ENCODE peak calls at places on chromosomes 6 and 20, in eight cellular contexts. R is neural progenitor cell, W is HCT116, S is astrocyte, O is SK-N-SH, F is DND-41, X is mammary epithelial cell, V is endodermal cell. K is an unnamed sample.

GRCh38 chr6:168035098-168035660 is 37.7 kb downstream of the KIF25 start:
- DNase-seq in R (peak; percentile 91), W (no peak), S (peak; percentile 78), O (peak; percentile 90), F (no peak), X (no peak), V (peak; percentile 85), K (peak; percentile 43)

GRCh38 chr6:127349980-127350379 is 6.6 kb upstream of the ECHDC1 start:
- DNase-seq in R (no peak), W (no peak), S (no peak), O (no peak), F (no peak), X (no peak), V (no peak), K (no peak)

GRCh38 chr20:46226602-46227001 is 81.7 kb downstream of the CDH22 start:
- DNase-seq in R (no peak), W (no peak), S (no peak), O (no peak), F (no peak), X (peak; percentile 23), V (peak; percentile 77), K (peak; percentile 12)

GRCh38 chr6:11971154-11971553 is 41.0 kb upstream of the HIVEP1 start:
- DNase-seq in R (no peak), W (no peak), S (peak; percentile 95), O (no peak), F (no peak), X (peak; percentile 14), V (no peak), K (peak; percentile 97)

GRCh38 chr6:139278190-139278589 is 13.6 kb downstream of the TXLNB start:
- DNase-seq in R (no peak), W (no peak), S (peak; percentile 65), O (no peak), F (no peak), X (no peak), V (peak; percentile 56), K (no peak)

GRCh38 chr20:58078741-58079522 is 149.5 kb downstream of the ANKRD60 start:
- DNase-seq in R (no peak), W (no peak), S (peak; percentile 86), O (no peak), F (no peak), X (peak; percentile 43), V (peak; percentile 13), K (peak; percentile 89)

GRCh38 chr6:152309648-152310047 is 327.5 kb downstream of the SYNE1 start:
- DNase-seq in R (no peak), W (no peak), S (peak; percentile 59), O (no peak), F (peak; percentile 87), X (peak; percentile 22), V (no peak), K (no peak)

GRCh38 chr20:44134897-44135810 is 51.8 kb downstream of the JPH2 start:
- DNase-seq in R (no peak), W (no peak), S (peak; percentile 23), O (peak; percentile 59), F (no peak), X (no peak), V (no peak), K (no peak)

GRCh38 chr6:142088858-142089216 is 43.9 kb upstream of the GJE1 start:
- DNase-seq in R (peak; percentile 88), W (no peak), S (peak; percentile 60), O (peak; percentile 2), F (no peak), X (peak; percentile 67), V (peak; percentile 93), K (peak; percentile 67)

GRCh38 chr6:56764081-56764566 is 121.4 kb upstream of the DST start:
- DNase-seq in R (peak; percentile 27), W (peak; percentile 57), S (no peak), O (peak; percentile 19), F (no peak), X (peak; percentile 62), V (peak; percentile 76), K (peak; percentile 63)

GRCh38 chr20:44448753-44449546 is 26.7 kb upstream of the TTPAL start:
- DNase-seq in R (peak; percentile 69), W (peak; percentile 16), S (no peak), O (peak; percentile 30), F (peak; percentile 26), X (no peak), V (peak; percentile 88), K (no peak)

GRCh38 chr6:131383421-131384411 is 189.3 kb upstream of the ARG1 start:
- DNase-seq in R (peak; percentile 16), W (no peak), S (peak; percentile 38), O (no peak), F (no peak), X (no peak), V (peak; percentile 55), K (no peak)

GRCh38 chr6:6543181-6543879 is 45.2 kb upstream of the LY86 start:
- DNase-seq in R (no peak), W (no peak), S (no peak), O (no peak), F (no peak), X (no peak), V (no peak), K (no peak)

GRCh38 chr6:40999498-41000070 is 39.4 kb downstream of the UNC5CL start:
- DNase-seq in R (peak; percentile 53), W (peak; percentile 36), S (peak; percentile 20), O (peak; percentile 36), F (peak; percentile 47), X (no peak), V (peak; percentile 91), K (peak; percentile 47)

GRCh38 chr6:13573255-13573654 is 1.1 kb upstream of the SIRT5 start:
- DNase-seq in R (no peak), W (no peak), S (no peak), O (no peak), F (no peak), X (no peak), V (no peak), K (no peak)
- H3K4me3 ChIP-seq in R (peak overlapping the region; percentile 64), W (peak overlapping the region; percentile 68), S (peak overlapping the region; percentile 86), O (peak overlapping the region; percentile 75), F (peak overlapping the region; percentile 99), X (peak overlapping the region; percentile 77), V (peak overlapping the region; percentile 96), K (peak overlapping the region; percentile 81)

DNA sequence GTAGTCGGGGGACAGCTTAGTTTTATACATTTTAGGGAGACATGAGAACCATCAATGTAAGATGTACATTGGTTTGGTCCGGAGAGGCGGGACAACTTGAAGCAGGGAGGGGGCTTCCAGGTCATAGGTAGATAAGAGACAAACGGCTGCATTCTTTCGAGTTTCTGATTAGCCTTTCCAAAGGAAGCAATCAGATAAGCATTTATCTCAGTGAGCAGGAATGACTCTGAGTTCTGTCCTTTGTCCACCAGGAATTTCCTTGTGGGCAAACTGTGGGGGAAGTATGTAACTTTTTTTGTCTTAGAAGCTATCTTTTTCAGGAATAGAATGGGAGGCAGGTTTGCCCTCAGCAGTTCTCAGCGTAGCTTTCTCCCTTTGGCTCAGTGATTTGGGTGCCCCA is 1.4 kb downstream of the YTHDF1 start:
- DNase-seq in R (no peak), W (no peak), S (no peak), O (no peak), F (no peak), X (no peak), V (no peak), K (peak; percentile 18)
- H3K9ac ChIP-seq in R (no peak overlapping the region), W (peak overlapping the region; percentile 98), S (peak overlapping the region; percentile 91), O (peak overlapping the region; percentile 87), F (peak overlapping the region; percentile 94), X (peak overlapping the region; percentile 84), V (peak overlapping the region; percentile 97), K (no peak overlapping the region)

DNA sequence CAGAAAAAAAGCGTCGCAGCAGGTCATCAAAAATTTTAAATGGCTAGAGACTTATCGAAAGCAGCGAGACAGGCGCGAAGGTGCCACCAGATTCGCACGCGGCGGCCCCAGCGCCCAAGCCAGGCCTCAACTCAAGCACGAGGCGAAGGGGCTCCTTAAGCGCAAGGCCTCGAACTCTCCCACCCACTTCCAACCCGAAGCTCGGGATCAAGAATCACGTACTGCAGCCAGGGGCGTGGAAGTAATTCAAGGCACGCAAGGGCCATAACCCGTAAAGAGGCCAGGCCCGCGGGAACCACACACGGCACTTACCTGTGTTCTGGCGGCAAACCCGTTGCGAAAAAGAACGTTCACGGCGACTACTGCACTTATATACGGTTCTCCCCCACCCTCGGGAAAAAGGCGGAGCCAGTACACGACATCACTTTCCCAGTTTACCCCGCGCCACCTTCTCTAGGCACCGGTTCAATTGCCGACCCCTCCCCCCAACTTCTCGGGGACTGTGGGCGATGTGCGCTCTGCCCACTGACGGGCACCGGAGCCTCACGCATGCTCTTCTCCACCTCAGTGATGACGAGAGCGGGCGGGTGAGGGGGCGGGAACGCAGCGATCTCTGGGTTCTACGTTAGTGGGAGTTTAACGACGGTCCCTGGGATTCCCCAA is at the start of gene EEF1A1:
- DNase-seq in R (peak; percentile 100), W (peak; percentile 99), S (peak; percentile 100), O (peak; percentile 96), F (peak; percentile 100), X (peak; percentile 100), V (peak; percentile 100), K (peak; percentile 100)
- TF ChIP-seq CTCF in R (no peak), W (no peak), S (no peak), O (no peak), F (no peak), X (peak; percentile 7), V (no peak), K (peak; percentile 3)

DNA sequence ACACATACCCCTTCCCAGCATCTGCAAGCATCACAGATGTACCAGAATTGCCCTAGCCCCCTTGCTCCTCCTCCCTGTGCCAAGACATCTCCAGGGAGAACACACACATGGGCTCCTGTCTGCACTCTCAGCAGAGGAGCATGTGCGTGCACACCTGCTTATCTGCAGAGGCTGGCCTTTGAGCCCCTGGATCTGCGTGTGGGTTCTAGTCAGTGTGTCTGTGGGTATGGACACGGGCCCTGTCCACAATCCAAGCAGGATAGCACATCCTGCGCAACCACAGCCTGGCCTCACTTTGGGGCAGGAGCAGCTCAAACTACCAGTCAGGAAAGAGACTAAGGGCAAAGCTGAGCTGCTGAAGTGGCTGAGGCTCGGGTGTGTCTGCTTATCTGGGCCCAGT is 41.0 kb downstream of the HM13 start:
- DNase-seq in R (no peak), W (no peak), S (no peak), O (no peak), F (no peak), X (no peak), V (no peak), K (no peak)
- H3K4me3 ChIP-seq in R (no peak overlapping the region), W (no peak overlapping the region), S (no peak overlapping the region), O (no peak overlapping the region), F (no peak overlapping the region), X (no peak overlapping the region), V (no peak overlapping the region), K (no peak overlapping the region)

DNA sequence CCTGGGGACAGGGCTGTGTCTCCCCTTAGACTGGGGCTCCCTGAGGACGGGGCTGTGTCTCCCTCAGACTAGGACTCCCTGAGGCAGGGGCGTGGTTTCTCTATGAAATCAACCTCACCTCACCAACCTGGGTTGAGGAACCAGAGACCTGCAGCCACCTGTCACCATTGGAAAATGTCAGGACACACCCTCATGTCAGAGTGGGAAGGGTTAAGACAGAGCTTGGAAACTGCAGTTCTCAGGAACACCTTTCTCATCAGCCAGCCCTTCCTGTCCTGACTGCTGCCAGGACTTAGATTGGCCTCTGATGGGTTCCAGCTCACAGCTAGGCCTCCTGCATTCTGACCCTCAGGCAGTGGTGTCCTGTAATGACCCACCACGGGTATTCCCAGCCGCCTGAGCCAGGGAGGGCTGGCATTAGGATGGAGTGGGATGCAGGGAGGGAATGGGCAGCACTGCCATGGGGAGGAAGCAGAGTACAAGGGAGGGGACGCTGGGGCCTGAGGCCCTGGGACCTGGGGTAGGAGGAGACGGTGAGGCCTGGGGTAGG is 76.3 kb downstream of the MRPL14 start:
- DNase-seq in R (no peak), W (no peak), S (no peak), O (peak; percentile 87), F (no peak), X (peak; percentile 64), V (no peak), K (no peak)
- H3K9ac ChIP-seq in R (no peak overlapping the region), W (no peak overlapping the region), S (no peak overlapping the region), O (peak overlapping the region; percentile 47), F (no peak overlapping the region), X (no peak overlapping the region), V (no peak overlapping the region), K (peak overlapping the region; percentile 9)

GRCh38 chr20:34190679-34191090 is 50.5 kb upstream of the ASIP start:
- DNase-seq in R (peak; percentile 89), W (peak; percentile 67), S (peak; percentile 67), O (peak; percentile 84), F (peak; percentile 58), X (peak; percentile 68), V (peak; percentile 92), K (peak; percentile 88)
- TF ChIP-seq CTCF in R (peak; percentile 91), W (peak; percentile 70), S (peak; percentile 91), O (peak; percentile 85), F (peak; percentile 86), X (peak; percentile 84), V (peak; percentile 99), K (peak; percentile 96)

K was measured in fibroblast of lung.